ENCODE peak calls at places on chromosomes 16 and 17, in nine cellular contexts. One of them, this sample, is unnamed.

GRCh38 chr16:56242740-56243139 is 51.5 kb downstream of the GNAO1 start:
- DNase-seq in left ventricle myocardium inferior: no peak
- DNase-seq in RCC 7860: no peak
- DNase-seq in substantia nigra: no peak
- DNase-seq in CD8-positive, alpha-beta memory T cell: no peak
- DNase-seq in nephron progenitor cell: no peak
- DNase-seq in adrenal gland: no peak
- DNase-seq in stimulated activated CD4-positive, alpha-beta T cell treated with anti-CD3 and anti-CD28 coated beads, Interleukin-15, amount 100 ng/mL, for 48 hours: no peak
- DNase-seq in HTR-8/SVneo: no peak
- DNase-seq in this sample: no peak

GRCh38 chr17:73340093-73340596 is 28.3 kb upstream of the CDC42EP4 start:
- DNase-seq in left ventricle myocardium inferior: no peak
- DNase-seq in RCC 7860: peak; percentile 99
- DNase-seq in substantia nigra: no peak
- DNase-seq in CD8-positive, alpha-beta memory T cell: no peak
- DNase-seq in nephron progenitor cell: no peak
- DNase-seq in adrenal gland: peak; percentile 84
- DNase-seq in stimulated activated CD4-positive, alpha-beta T cell treated with anti-CD3 and anti-CD28 coated beads, Interleukin-15, amount 100 ng/mL, for 48 hours: no peak
- DNase-seq in HTR-8/SVneo: peak; percentile 97
- DNase-seq in this sample: no peak

GRCh38 chr17:39852239-39852638 is 11.9 kb downstream of the IKZF3 start:
- DNase-seq in left ventricle myocardium inferior: no peak
- DNase-seq in RCC 7860: no peak
- DNase-seq in substantia nigra: no peak
- DNase-seq in CD8-positive, alpha-beta memory T cell: no peak
- DNase-seq in nephron progenitor cell: no peak
- DNase-seq in adrenal gland: no peak
- DNase-seq in stimulated activated CD4-positive, alpha-beta T cell treated with anti-CD3 and anti-CD28 coated beads, Interleukin-15, amount 100 ng/mL, for 48 hours: no peak
- DNase-seq in HTR-8/SVneo: no peak
- DNase-seq in this sample: no peak

GRCh38 chr17:74354123-74354522 is 7.5 kb downstream of the BTBD17 start:
- DNase-seq in left ventricle myocardium inferior: peak; percentile 45
- DNase-seq in RCC 7860: no peak
- DNase-seq in substantia nigra: no peak
- DNase-seq in CD8-positive, alpha-beta memory T cell: peak; percentile 22
- DNase-seq in nephron progenitor cell: peak; percentile 85
- DNase-seq in adrenal gland: no peak
- DNase-seq in stimulated activated CD4-positive, alpha-beta T cell treated with anti-CD3 and anti-CD28 coated beads, Interleukin-15, amount 100 ng/mL, for 48 hours: peak; percentile 62
- DNase-seq in HTR-8/SVneo: no peak
- DNase-seq in this sample: no peak

GRCh38 chr16:87076950-87077749 is 240.0 kb downstream of the C16orf95 start:
- DNase-seq in left ventricle myocardium inferior: peak; percentile 48
- DNase-seq in RCC 7860: peak; percentile 70
- DNase-seq in substantia nigra: no peak
- DNase-seq in CD8-positive, alpha-beta memory T cell: no peak
- DNase-seq in nephron progenitor cell: peak; percentile 67
- DNase-seq in adrenal gland: peak; percentile 25
- DNase-seq in stimulated activated CD4-positive, alpha-beta T cell treated with anti-CD3 and anti-CD28 coated beads, Interleukin-15, amount 100 ng/mL, for 48 hours: peak; percentile 42
- DNase-seq in HTR-8/SVneo: peak; percentile 80
- DNase-seq in this sample: peak; percentile 11

GRCh38 chr17:81842725-81843504 is 8.1 kb upstream of the PPP1R27 start:
- DNase-seq in left ventricle myocardium inferior: no peak
- DNase-seq in RCC 7860: no peak
- DNase-seq in substantia nigra: no peak
- DNase-seq in CD8-positive, alpha-beta memory T cell: no peak
- DNase-seq in nephron progenitor cell: no peak
- DNase-seq in adrenal gland: peak; percentile 93
- DNase-seq in stimulated activated CD4-positive, alpha-beta T cell treated with anti-CD3 and anti-CD28 coated beads, Interleukin-15, amount 100 ng/mL, for 48 hours: no peak
- DNase-seq in HTR-8/SVneo: no peak
- DNase-seq in this sample: no peak

GRCh38 chr16:10191096-10191495 is 8.9 kb upstream of the GRIN2A start:
- DNase-seq in left ventricle myocardium inferior: no peak
- DNase-seq in RCC 7860: no peak
- DNase-seq in substantia nigra: no peak
- DNase-seq in CD8-positive, alpha-beta memory T cell: no peak
- DNase-seq in nephron progenitor cell: no peak
- DNase-seq in adrenal gland: no peak
- DNase-seq in stimulated activated CD4-positive, alpha-beta T cell treated with anti-CD3 and anti-CD28 coated beads, Interleukin-15, amount 100 ng/mL, for 48 hours: no peak
- DNase-seq in HTR-8/SVneo: no peak
- DNase-seq in this sample: no peak

GRCh38 chr17:36535669-36536081 is 888 bp downstream of the PIGW start:
- DNase-seq in left ventricle myocardium inferior: no peak
- DNase-seq in RCC 7860: no peak
- DNase-seq in substantia nigra: no peak
- DNase-seq in CD8-positive, alpha-beta memory T cell: no peak
- DNase-seq in nephron progenitor cell: no peak
- DNase-seq in adrenal gland: no peak
- DNase-seq in stimulated activated CD4-positive, alpha-beta T cell treated with anti-CD3 and anti-CD28 coated beads, Interleukin-15, amount 100 ng/mL, for 48 hours: no peak
- DNase-seq in HTR-8/SVneo: no peak
- DNase-seq in this sample: no peak

GRCh38 chr17:8611135-8611534 is 19.4 kb downstream of the MYH10 start:
- DNase-seq in left ventricle myocardium inferior: no peak
- DNase-seq in RCC 7860: no peak
- DNase-seq in substantia nigra: no peak
- DNase-seq in CD8-positive, alpha-beta memory T cell: no peak
- DNase-seq in nephron progenitor cell: no peak
- DNase-seq in adrenal gland: no peak
- DNase-seq in stimulated activated CD4-positive, alpha-beta T cell treated with anti-CD3 and anti-CD28 coated beads, Interleukin-15, amount 100 ng/mL, for 48 hours: no peak
- DNase-seq in HTR-8/SVneo: no peak
- DNase-seq in this sample: no peak

GRCh38 chr17:48603959-48604769 is 622 bp downstream of the HOXB6 start:
- DNase-seq in left ventricle myocardium inferior: no peak
- DNase-seq in RCC 7860: peak; percentile 74
- DNase-seq in substantia nigra: no peak
- DNase-seq in CD8-positive, alpha-beta memory T cell: no peak
- DNase-seq in nephron progenitor cell: peak; percentile 57
- DNase-seq in adrenal gland: peak; percentile 65
- DNase-seq in stimulated activated CD4-positive, alpha-beta T cell treated with anti-CD3 and anti-CD28 coated beads, Interleukin-15, amount 100 ng/mL, for 48 hours: no peak
- DNase-seq in HTR-8/SVneo: peak; percentile 82
- DNase-seq in this sample: no peak